ENCODE peak calls at places on chromosome 14, in eight cellular contexts. One of them, this sample, is unnamed. For H3K4me1, the result is how much of the 10 kb centered on the place peaks cover.

GRCh38 chr14:74469548-74470518 is 23.3 kb downstream of the NPC2 start:
- DNase-seq in transverse colon: no peak
- DNase-seq in spleen: no peak
- DNase-seq in HepG2: no peak
- DNase-seq in stomach: no peak
- DNase-seq in GM12878: no peak
- DNase-seq in sigmoid colon: no peak
- DNase-seq in GM23338: no peak
- DNase-seq in this sample: no peak

GRCh38 chr14:91267965-91268437 is 23.5 kb upstream of the GPR68 start:
- DNase-seq in transverse colon: no peak
- DNase-seq in spleen: no peak
- DNase-seq in HepG2: no peak
- DNase-seq in stomach: no peak
- DNase-seq in GM12878: no peak
- DNase-seq in sigmoid colon: no peak
- DNase-seq in GM23338: no peak
- DNase-seq in this sample: no peak

GRCh38 chr14:92647499-92648279 is 100.7 kb downstream of the LGMN start:
- DNase-seq in transverse colon: no peak
- DNase-seq in spleen: peak
- DNase-seq in HepG2: no peak
- DNase-seq in stomach: no peak
- DNase-seq in GM12878: no peak
- DNase-seq in sigmoid colon: no peak
- DNase-seq in GM23338: no peak
- DNase-seq in this sample: no peak

GRCh38 chr14:79483989-79484388 is 727.3 kb downstream of the DIO2 start:
- DNase-seq in transverse colon: no peak
- DNase-seq in spleen: no peak
- DNase-seq in HepG2: no peak
- DNase-seq in stomach: no peak
- DNase-seq in GM12878: no peak
- DNase-seq in sigmoid colon: no peak
- DNase-seq in GM23338: peak
- DNase-seq in this sample: no peak

GRCh38 chr14:97369901-97370300 is 572.7 kb downstream of the VRK1 start:
- DNase-seq in transverse colon: no peak
- DNase-seq in spleen: no peak
- DNase-seq in HepG2: no peak
- DNase-seq in stomach: no peak
- DNase-seq in GM12878: no peak
- DNase-seq in sigmoid colon: no peak
- DNase-seq in GM23338: no peak
- DNase-seq in this sample: no peak

GRCh38 chr14:62289471-62289870 is 527.3 kb downstream of the SNAPC1 start:
- DNase-seq in transverse colon: no peak
- DNase-seq in spleen: no peak
- DNase-seq in HepG2: no peak
- DNase-seq in stomach: no peak
- DNase-seq in GM12878: no peak
- DNase-seq in sigmoid colon: no peak
- DNase-seq in GM23338: no peak
- DNase-seq in this sample: no peak

GRCh38 chr14:106831322-106831720 is 1304.9 kb downstream of the TMEM121 start:
- DNase-seq in transverse colon: peak
- DNase-seq in spleen: peak
- DNase-seq in HepG2: peak
- DNase-seq in stomach: no peak
- DNase-seq in GM12878: no peak
- DNase-seq in sigmoid colon: no peak
- DNase-seq in GM23338: peak
- DNase-seq in this sample: no peak

GRCh38 chr14:81485372-81485771 is 48.3 kb downstream of the SEL1L start:
- DNase-seq in transverse colon: peak
- DNase-seq in spleen: no peak
- DNase-seq in HepG2: no peak
- DNase-seq in stomach: no peak
- DNase-seq in GM12878: no peak
- DNase-seq in sigmoid colon: no peak
- DNase-seq in GM23338: no peak
- DNase-seq in this sample: no peak

GRCh38 chr14:47392351-47392750 is 283.1 kb downstream of the MDGA2 start:
- DNase-seq in transverse colon: no peak
- DNase-seq in spleen: no peak
- DNase-seq in HepG2: no peak
- DNase-seq in stomach: no peak
- DNase-seq in GM12878: no peak
- DNase-seq in sigmoid colon: no peak
- DNase-seq in GM23338: no peak
- DNase-seq in this sample: no peak

GRCh38 chr14:105049753-105050550 is 15.3 kb downstream of the GPR132 start:
- DNase-seq in transverse colon: no peak
- DNase-seq in spleen: peak
- DNase-seq in HepG2: no peak
- DNase-seq in stomach: no peak
- DNase-seq in GM12878: no peak
- DNase-seq in sigmoid colon: no peak
- DNase-seq in GM23338: no peak
- DNase-seq in this sample: no peak

DNA sequence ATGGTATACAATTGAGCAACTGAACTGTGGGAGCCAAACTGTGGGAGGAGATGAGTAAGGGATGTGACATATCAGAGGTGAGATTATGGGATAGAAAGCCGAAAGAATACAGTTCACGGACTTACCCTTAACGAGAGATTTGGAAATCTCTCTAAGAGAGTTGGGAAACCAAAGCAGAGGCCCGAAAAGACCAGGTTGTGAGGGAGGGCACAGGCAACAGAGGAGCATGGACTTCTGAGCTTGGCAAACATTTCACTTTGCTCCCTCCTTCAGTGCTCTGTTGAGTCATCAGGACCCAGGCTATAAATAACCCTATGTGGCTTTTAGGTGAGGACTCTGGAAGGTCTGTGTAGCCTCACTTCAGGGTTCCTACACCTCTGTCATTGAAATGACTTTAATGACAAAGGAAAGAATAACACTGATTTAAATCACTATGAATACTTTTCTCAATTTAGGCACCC is 120.6 kb downstream of the TGFB3 start:
- DNase-seq in transverse colon: no peak
- DNase-seq in spleen: no peak
- DNase-seq in HepG2: peak
- DNase-seq in stomach: no peak
- DNase-seq in GM12878: no peak
- DNase-seq in sigmoid colon: peak
- DNase-seq in GM23338: peak
- DNase-seq in this sample: no peak
- H3K4me3 ChIP-seq in transverse colon: no peak
- H3K4me3 ChIP-seq in spleen: no peak
- H3K4me3 ChIP-seq in HepG2: no peak
- H3K4me3 ChIP-seq in stomach: no peak
- H3K4me3 ChIP-seq in GM12878: no peak
- H3K4me3 ChIP-seq in sigmoid colon: no peak
- H3K4me3 ChIP-seq in GM23338: no peak
- H3K4me3 ChIP-seq in this sample: no peak

GRCh38 chr14:77086017-77086727 is 11.9 kb upstream of the CIPC start:
- DNase-seq in transverse colon: no peak
- DNase-seq in spleen: no peak
- DNase-seq in HepG2: peak
- DNase-seq in stomach: no peak
- DNase-seq in GM12878: no peak
- DNase-seq in sigmoid colon: no peak
- DNase-seq in GM23338: peak
- DNase-seq in this sample: no peak
- TF ChIP-seq POLR2AphosphoS5 in transverse colon: no peak
- TF ChIP-seq POLR2AphosphoS5 in spleen: no peak
- TF ChIP-seq POLR2AphosphoS5 in HepG2: no peak
- TF ChIP-seq POLR2AphosphoS5 in stomach: no peak
- TF ChIP-seq POLR2AphosphoS5 in GM12878: no peak
- TF ChIP-seq POLR2AphosphoS5 in sigmoid colon: no peak
- TF ChIP-seq POLR2AphosphoS5 in GM23338: no peak
- TF ChIP-seq POLR2AphosphoS5 in this sample: no peak

DNA sequence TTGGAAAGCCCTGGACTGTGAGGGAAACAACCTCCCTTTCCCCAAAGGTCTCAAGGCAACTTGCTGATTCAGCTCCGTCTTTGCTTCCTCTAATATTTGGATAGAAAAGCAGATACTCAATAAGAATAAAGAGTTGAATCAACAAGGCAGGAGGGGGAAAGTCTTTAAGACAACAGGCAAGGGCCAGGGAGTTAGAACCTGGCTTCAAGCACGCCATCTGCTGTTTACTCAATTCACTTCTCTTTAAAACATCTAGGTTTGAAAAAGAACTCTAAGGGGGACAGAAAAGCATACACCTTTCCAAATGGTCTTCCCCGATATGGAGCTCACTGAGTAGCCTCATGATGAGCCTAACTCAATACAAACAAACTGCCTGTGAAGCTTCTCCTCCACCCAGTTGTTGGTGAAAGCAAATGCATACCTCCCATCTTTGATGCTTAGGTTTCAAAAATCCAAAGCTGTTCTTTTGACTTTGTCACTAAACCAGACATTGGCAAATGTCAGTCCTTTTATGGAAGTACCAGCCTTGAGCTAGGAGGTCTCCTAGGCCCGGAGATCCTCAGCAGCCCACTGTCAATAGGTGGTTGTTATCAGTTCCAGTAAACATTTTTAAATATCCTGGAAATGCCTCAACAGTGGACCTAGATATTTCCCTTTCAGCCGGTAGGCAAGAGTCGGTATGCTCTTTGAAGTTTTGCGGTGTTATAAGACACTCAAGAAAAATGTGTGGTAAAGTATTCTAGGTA is 76.2 kb downstream of the SAMD4A start:
- DNase-seq in transverse colon: no peak
- DNase-seq in spleen: no peak
- DNase-seq in HepG2: peak
- DNase-seq in stomach: no peak
- DNase-seq in GM12878: no peak
- DNase-seq in sigmoid colon: no peak
- DNase-seq in GM23338: peak
- DNase-seq in this sample: no peak
- H3K4me1 ChIP-seq in transverse colon: under half
- H3K4me1 ChIP-seq in spleen: under half
- H3K4me1 ChIP-seq in HepG2: half or more
- H3K4me1 ChIP-seq in stomach: under half
- H3K4me1 ChIP-seq in GM12878: under half
- H3K4me1 ChIP-seq in sigmoid colon: under half
- H3K4me1 ChIP-seq in GM23338: under half
- H3K4me1 ChIP-seq in this sample: under half

GRCh38 chr14:77327111-77327510 is 6.3 kb downstream of the GSTZ1 start:
- DNase-seq in transverse colon: no peak
- DNase-seq in spleen: no peak
- DNase-seq in HepG2: no peak
- DNase-seq in stomach: no peak
- DNase-seq in GM12878: no peak
- DNase-seq in sigmoid colon: peak
- DNase-seq in GM23338: no peak
- DNase-seq in this sample: no peak
- H3K4me3 ChIP-seq in transverse colon: no peak
- H3K4me3 ChIP-seq in spleen: no peak
- H3K4me3 ChIP-seq in HepG2: no peak
- H3K4me3 ChIP-seq in stomach: no peak
- H3K4me3 ChIP-seq in GM12878: no peak
- H3K4me3 ChIP-seq in sigmoid colon: no peak
- H3K4me3 ChIP-seq in GM23338: no peak
- H3K4me3 ChIP-seq in this sample: no peak

GRCh38 chr14:56119221-56119967 is 1.2 kb downstream of the PELI2 start:
- DNase-seq in transverse colon: peak
- DNase-seq in spleen: peak
- DNase-seq in HepG2: no peak
- DNase-seq in stomach: peak
- DNase-seq in GM12878: no peak
- DNase-seq in sigmoid colon: peak
- DNase-seq in GM23338: peak
- DNase-seq in this sample: no peak
- TF ChIP-seq POLR2AphosphoS5 in transverse colon: no peak
- TF ChIP-seq POLR2AphosphoS5 in spleen: no peak
- TF ChIP-seq POLR2AphosphoS5 in HepG2: no peak
- TF ChIP-seq POLR2AphosphoS5 in stomach: no peak
- TF ChIP-seq POLR2AphosphoS5 in GM12878: no peak
- TF ChIP-seq POLR2AphosphoS5 in sigmoid colon: no peak
- TF ChIP-seq POLR2AphosphoS5 in GM23338: no peak
- TF ChIP-seq POLR2AphosphoS5 in this sample: no peak

GRCh38 chr14:60760648-60761364 is 26.2 kb downstream of the MNAT1 start:
- DNase-seq in transverse colon: no peak
- DNase-seq in spleen: no peak
- DNase-seq in HepG2: peak
- DNase-seq in stomach: no peak
- DNase-seq in GM12878: no peak
- DNase-seq in sigmoid colon: no peak
- DNase-seq in GM23338: peak
- DNase-seq in this sample: no peak
- H3K4me1 ChIP-seq in transverse colon: under half
- H3K4me1 ChIP-seq in spleen: under half
- H3K4me1 ChIP-seq in HepG2: under half
- H3K4me1 ChIP-seq in stomach: half or more
- H3K4me1 ChIP-seq in GM12878: under half
- H3K4me1 ChIP-seq in sigmoid colon: under half
- H3K4me1 ChIP-seq in GM23338: half or more
- H3K4me1 ChIP-seq in this sample: under half

GRCh38 chr14:95871531-95871930 is 5.1 kb upstream of the TUNAR start:
- DNase-seq in transverse colon: no peak
- DNase-seq in spleen: no peak
- DNase-seq in HepG2: no peak
- DNase-seq in stomach: no peak
- DNase-seq in GM12878: no peak
- DNase-seq in sigmoid colon: no peak
- DNase-seq in GM23338: no peak
- DNase-seq in this sample: no peak

GRCh38 chr14:95877633-95878032 is 1.0 kb downstream of the TUNAR start:
- DNase-seq in transverse colon: no peak
- DNase-seq in spleen: no peak
- DNase-seq in HepG2: no peak
- DNase-seq in stomach: no peak
- DNase-seq in GM12878: no peak
- DNase-seq in sigmoid colon: no peak
- DNase-seq in GM23338: no peak
- DNase-seq in this sample: no peak

GRCh38 chr14:95875831-95876768 is 532 bp upstream of the TUNAR start:
- DNase-seq in transverse colon: no peak
- DNase-seq in spleen: no peak
- DNase-seq in HepG2: no peak
- DNase-seq in stomach: no peak
- DNase-seq in GM12878: no peak
- DNase-seq in sigmoid colon: no peak
- DNase-seq in GM23338: peak
- DNase-seq in this sample: no peak

GRCh38 chr14:95872777-95873176 is 3.9 kb upstream of the TUNAR start:
- DNase-seq in transverse colon: no peak
- DNase-seq in spleen: no peak
- DNase-seq in HepG2: no peak
- DNase-seq in stomach: no peak
- DNase-seq in GM12878: no peak
- DNase-seq in sigmoid colon: no peak
- DNase-seq in GM23338: no peak
- DNase-seq in this sample: no peak

GRCh38 chr14:95876769-95877490 is at the start of gene TUNAR:
- DNase-seq in transverse colon: no peak
- DNase-seq in spleen: no peak
- DNase-seq in HepG2: no peak
- DNase-seq in stomach: no peak
- DNase-seq in GM12878: no peak
- DNase-seq in sigmoid colon: no peak
- DNase-seq in GM23338: peak
- DNase-seq in this sample: no peak
- H3K4me3 ChIP-seq in transverse colon: no peak
- H3K4me3 ChIP-seq in spleen: peak
- H3K4me3 ChIP-seq in HepG2: no peak
- H3K4me3 ChIP-seq in stomach: peak
- H3K4me3 ChIP-seq in GM12878: no peak
- H3K4me3 ChIP-seq in sigmoid colon: peak
- H3K4me3 ChIP-seq in GM23338: peak
- H3K4me3 ChIP-seq in this sample: peak

This sample was measured in suprapubic skin.